ENCODE peak calls at places on chromosomes 6 and 20, in seven cellular contexts. S is AG04450, R is HS-27A, P is midbrain, I is NCI-H510A treated with DMSO at 0.1 percent for 48 hours, C is epithelial cell of esophagus, L is NAMALWA. G is an unnamed sample.
A peak's percentile ranks its signal among the peaks of the same experiment; 100 is the strongest.

GRCh38 chr6:46893648-46894047 is 28.1 kb downstream of the ADGRF5 start:
- DNase-seq in S (no peak), R (no peak), P (no peak), I (no peak), C (no peak), L (no peak), G (no peak)

GRCh38 chr6:117481278-117481925 is 1.1 kb upstream of the DCBLD1 start:
- DNase-seq in S (no peak), R (no peak), P (no peak), I (peak; percentile 4), C (no peak), L (no peak), G (no peak)

GRCh38 chr6:28137458-28138020 is 4.1 kb upstream of the ZKSCAN8 start:
- DNase-seq in S (no peak), R (no peak), P (peak; percentile 63), I (no peak), C (peak; percentile 38), L (peak; percentile 68), G (no peak)

GRCh38 chr6:160067564-160067963 is 54.1 kb upstream of the SLC22A1 start:
- DNase-seq in S (no peak), R (no peak), P (no peak), I (no peak), C (no peak), L (no peak), G (peak; percentile 15)

GRCh38 chr6:95321106-95321505 is 256.2 kb upstream of the MANEA start:
- DNase-seq in S (no peak), R (no peak), P (no peak), I (no peak), C (peak; percentile 13), L (no peak), G (no peak)

GRCh38 chr6:161727063-161727462 is 453.2 kb upstream of the AGPAT4 start:
- DNase-seq in S (no peak), R (no peak), P (no peak), I (no peak), C (no peak), L (no peak), G (no peak)

GRCh38 chr6:148548065-148548748 is 198.6 kb upstream of the UST start:
- DNase-seq in S (no peak), R (no peak), P (no peak), I (no peak), C (no peak), L (no peak), G (no peak)

GRCh38 chr6:163180874-163181541 is 233.5 kb upstream of the QKI start:
- DNase-seq in S (no peak), R (no peak), P (peak; percentile 94), I (no peak), C (peak; percentile 51), L (peak; percentile 7), G (peak; percentile 31)

GRCh38 chr6:17432356-17432755 is 39.0 kb downstream of the CAP2 start:
- DNase-seq in S (no peak), R (no peak), P (no peak), I (no peak), C (no peak), L (no peak), G (no peak)

GRCh38 chr6:157358287-157358686 is 22.7 kb upstream of the ZDHHC14 start:
- DNase-seq in S (no peak), R (no peak), P (no peak), I (no peak), C (no peak), L (no peak), G (no peak)

GRCh38 chr6:16450285-16450684 is 211.9 kb downstream of the GMPR start:
- DNase-seq in S (peak; percentile 88), R (peak; percentile 87), P (no peak), I (no peak), C (no peak), L (no peak), G (no peak)

GRCh38 chr20:31559704-31560093 is 45.4 kb upstream of the ID1 start:
- DNase-seq in S (no peak), R (no peak), P (no peak), I (no peak), C (no peak), L (no peak), G (no peak)

GRCh38 chr20:3551681-3552434 is 81.0 kb downstream of the ATRN start:
- DNase-seq in S (no peak), R (no peak), P (no peak), I (no peak), C (no peak), L (no peak), G (no peak)